ENCODE peak calls at places on chromosomes 5 and 9, in five cellular contexts. X is GM12878, Q is H1, R is NT2/D1, S is HepG2. B is an unnamed sample.
A peak's percentile ranks its signal among the peaks of the same experiment; 100 is the strongest.

GRCh38 chr9:128254855-128255759 is 20.7 kb downstream of the GOLGA2 start:
- DNase-seq in X (no peak), R (peak; percentile 57), Q (no peak), S (peak; percentile 51), B (peak; percentile 82)

GRCh38 chr5:119452060-119452372 is 281 bp upstream of the HSD17B4 start:
- DNase-seq in Q (no peak), X (no peak), R (no peak), S (no peak), B (no peak)

GRCh38 chr5:157459715-157460599 is at the start of gene NIPAL4:
- DNase-seq in R (no peak), S (no peak), Q (no peak), X (no peak), B (no peak)

GRCh38 chr9:96061293-96061987 is 185.9 kb downstream of the ERCC6L2 start:
- DNase-seq in Q (no peak), X (no peak), S (peak; percentile 21), R (peak; percentile 36), B (peak; percentile 39)

GRCh38 chr9:106420511-106420944 is 442.4 kb upstream of the ZNF462 start:
- DNase-seq in S (no peak), X (peak; percentile 76), Q (no peak), R (no peak), B (no peak)

GRCh38 chr9:114008667-114009410 is 69.3 kb downstream of the AMBP start:
- DNase-seq in S (no peak), Q (no peak), X (no peak), R (no peak), B (no peak)

GRCh38 chr5:122172207-122172606 is 42.9 kb downstream of the ZNF474 start:
- DNase-seq in X (no peak), S (no peak), Q (no peak), R (no peak), B (no peak)

GRCh38 chr9:133716564-133717112 is 21.5 kb downstream of the SARDH start:
- DNase-seq in X (no peak), R (no peak), Q (no peak), S (no peak), B (no peak)

GRCh38 chr5:125409496-125410351 is 663.3 kb upstream of the ZNF608 start:
- DNase-seq in Q (no peak), X (no peak), R (no peak), S (no peak), B (peak; percentile 39)

DNA sequence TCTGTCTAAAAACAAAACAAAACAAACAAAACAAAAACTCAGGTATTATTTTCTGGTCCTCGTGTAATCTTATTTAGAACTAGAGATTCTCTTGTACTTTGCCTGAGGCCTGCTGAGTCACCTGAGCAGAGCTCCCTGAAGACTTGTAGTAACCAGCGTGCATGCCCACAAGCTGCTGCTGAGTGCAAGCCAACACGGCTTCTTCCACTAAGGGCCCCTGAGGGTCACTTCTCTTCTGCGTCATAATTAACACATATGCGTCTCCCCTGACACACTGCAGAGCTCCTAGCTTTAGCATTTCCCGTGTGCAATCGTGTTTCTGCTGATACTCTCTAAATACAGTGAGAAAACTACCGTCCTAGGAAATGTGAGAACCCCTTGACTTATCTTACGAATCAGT is 10.9 kb upstream of the NDFIP1 start:
- DNase-seq in X (no peak), S (no peak), Q (no peak), R (no peak), B (no peak)
- TF ChIP-seq SUZ12 in X (no peak), S (no peak), Q (no peak), R (no peak), B (no peak)

DNA sequence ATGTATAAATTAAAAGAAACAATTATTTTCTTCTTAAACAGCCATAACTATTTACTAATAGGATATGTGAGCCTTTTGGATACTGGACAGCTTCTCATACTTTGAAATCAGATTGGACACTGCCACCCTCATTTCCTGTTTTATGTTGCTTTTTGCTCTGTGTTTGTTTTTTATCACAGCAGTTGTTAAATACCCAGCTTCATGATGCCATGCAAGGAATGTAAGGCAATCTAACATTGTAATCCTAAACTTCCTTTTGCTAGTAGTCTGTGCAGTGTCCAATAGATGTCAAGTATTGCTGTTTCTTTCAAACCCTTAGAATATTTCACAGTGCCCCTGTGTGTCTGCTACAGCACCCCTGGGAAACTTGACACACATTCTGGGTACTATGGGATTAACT is 56.3 kb downstream of the CNTLN start:
- DNase-seq in Q (no peak), R (no peak), X (no peak), S (no peak), B (no peak)
- TF ChIP-seq SUZ12 in Q (no peak), R (no peak), X (no peak), S (no peak), B (no peak)

GRCh38 chr5:2603176-2603575 is 148.3 kb downstream of the IRX2 start:
- DNase-seq in R (no peak), X (no peak), Q (no peak), S (no peak), B (no peak)

GRCh38 chr5:2607622-2608021 is 143.9 kb downstream of the IRX2 start:
- DNase-seq in R (no peak), X (no peak), Q (no peak), S (no peak), B (no peak)

GRCh38 chr5:2598503-2598902 is 153.0 kb downstream of the IRX2 start:
- DNase-seq in R (no peak), X (no peak), Q (no peak), S (no peak), B (no peak)

GRCh38 chr5:2608391-2608790 is 143.1 kb downstream of the IRX2 start:
- DNase-seq in S (no peak), Q (no peak), X (no peak), R (no peak), B (no peak)

GRCh38 chr5:2602451-2603045 is 148.9 kb downstream of the IRX2 start:
- DNase-seq in R (no peak), S (no peak), Q (no peak), X (no peak), B (no peak)
- TF ChIP-seq SUZ12 in R (no peak), S (no peak), Q (no peak), X (no peak), B (no peak)

DNA sequence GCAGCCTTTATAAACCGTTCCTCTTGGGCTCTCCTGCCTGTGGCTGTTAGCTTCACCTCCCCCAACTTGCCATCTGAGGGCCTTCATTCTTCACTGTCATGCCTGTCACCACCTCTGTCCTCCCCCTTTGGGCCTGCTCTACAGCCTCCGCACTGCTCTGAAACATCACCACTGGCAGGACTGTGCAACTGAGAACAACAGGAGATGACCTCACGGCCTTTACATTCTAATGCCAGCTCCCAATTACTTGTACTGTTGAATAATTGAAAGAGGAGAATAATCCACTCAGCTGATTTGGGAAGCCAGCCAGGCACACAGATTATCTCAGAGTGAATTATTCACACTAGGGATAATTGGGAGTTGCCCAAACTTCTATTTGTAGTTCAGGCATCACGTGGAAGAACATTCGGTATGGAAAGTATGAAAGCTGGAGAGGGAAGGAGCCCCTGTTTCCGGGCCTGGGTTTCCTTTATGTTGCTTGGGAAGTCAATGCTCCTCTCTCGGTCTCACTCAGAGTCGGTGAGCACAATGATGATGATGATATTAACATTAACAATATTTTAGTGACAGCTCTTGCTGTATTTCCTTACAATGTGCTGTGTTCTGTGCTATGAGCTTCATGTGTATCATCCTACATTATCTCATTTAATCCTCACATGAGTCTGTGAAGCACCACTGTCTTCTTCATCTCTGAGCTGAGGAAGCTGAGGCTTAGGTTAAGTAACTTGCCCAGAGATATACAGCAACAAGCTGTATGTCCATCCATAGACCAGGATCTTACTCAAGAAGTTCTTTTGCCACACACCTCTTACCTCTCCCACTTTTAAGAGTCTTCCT is 99.3 kb upstream of the LRRTM2 start:
- DNase-seq in R (no peak), S (no peak), Q (no peak), X (no peak), B (no peak)
- TF ChIP-seq SUZ12 in R (no peak), S (no peak), Q (no peak), X (no peak), B (no peak)

DNA sequence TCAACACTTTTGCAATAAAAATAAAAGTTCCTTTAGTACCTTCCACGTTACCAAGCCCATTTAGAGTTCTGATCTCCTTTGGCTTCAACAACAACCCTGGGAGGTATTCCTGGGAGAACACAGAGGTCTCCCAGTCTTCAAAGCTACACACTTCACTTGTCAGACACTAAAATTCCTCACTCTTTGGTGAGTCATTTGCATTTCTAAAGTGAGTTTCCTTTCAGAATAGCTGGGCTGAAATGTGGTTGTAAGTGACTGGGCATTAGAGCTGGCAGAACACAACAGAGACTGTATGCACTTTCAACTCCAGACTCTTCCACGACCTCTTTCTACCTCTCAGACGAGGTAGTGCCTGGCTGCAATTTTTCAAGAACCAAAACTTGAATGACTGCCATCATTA is 11.5 kb upstream of the F2RL1 start:
- DNase-seq in R (peak; percentile 77), S (peak; percentile 36), Q (no peak), X (no peak), B (no peak)
- TF ChIP-seq SUZ12 in R (no peak), S (no peak), Q (no peak), X (no peak), B (no peak)

GRCh38 chr5:8907168-8907868 is 638.6 kb downstream of the SEMA5A start:
- DNase-seq in S (no peak), R (no peak), Q (no peak), X (no peak), B (no peak)

GRCh38 chr5:8905021-8905420 is 640.9 kb downstream of the SEMA5A start:
- DNase-seq in S (no peak), X (no peak), Q (no peak), R (no peak), B (no peak)

GRCh38 chr5:8912106-8912505 is 633.8 kb downstream of the SEMA5A start:
- DNase-seq in R (no peak), X (no peak), S (no peak), Q (no peak), B (no peak)

GRCh38 chr5:8906303-8906967 is 639.4 kb downstream of the SEMA5A start:
- DNase-seq in Q (no peak), S (no peak), R (no peak), X (no peak), B (no peak)

DNA sequence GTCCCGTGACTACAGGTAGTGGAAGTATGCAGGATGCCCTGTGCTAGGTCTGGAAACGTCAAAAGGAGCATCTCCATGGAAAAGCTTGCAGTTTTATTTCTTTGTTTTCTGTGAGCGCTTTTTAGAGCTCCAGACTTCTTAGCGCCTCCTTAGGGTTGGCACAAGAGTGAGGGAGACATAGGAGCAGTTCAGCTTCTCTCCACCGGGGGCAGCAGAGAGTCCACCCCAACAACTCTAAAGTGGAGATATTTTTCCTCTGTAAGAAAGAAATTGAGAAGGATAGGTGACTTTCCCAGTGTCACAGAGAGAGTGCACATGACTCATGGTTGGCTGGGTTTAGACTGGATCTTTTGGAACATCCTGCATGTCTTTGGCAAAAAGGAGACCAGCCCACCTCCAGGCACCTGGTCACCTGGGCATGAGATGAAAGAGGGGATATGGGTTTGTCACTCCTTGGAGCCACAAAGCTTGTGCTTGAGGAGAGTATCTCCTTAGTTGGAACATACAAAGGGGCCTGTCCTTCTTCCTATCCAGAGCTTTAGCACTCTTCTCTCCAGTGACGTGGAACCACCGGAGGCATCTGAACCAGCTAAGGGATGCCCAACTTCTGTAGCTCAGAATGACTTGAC is 637.7 kb downstream of the SEMA5A start:
- DNase-seq in S (no peak), X (no peak), R (peak; percentile 40), Q (peak; percentile 68), B (peak; percentile 46)
- TF ChIP-seq SUZ12 in S (no peak), X (no peak), R (no peak), Q (no peak), B (no peak)

B was measured in HEK293T.